ENCODE peak calls at places on chromosome 13, in seven cellular contexts. O is endothelial cell; Y is heart right ventricle; U is mesothelial cell of epicardium; N is globus pallidus; H is stimulated activated CD4-positive, alpha-beta T cell treated with anti-CD3 and anti-CD28 coated beads, Interleukin-12 subunit alpha, Interleukin-12 subunit beta, amount 100 ng/mL, for 24 hours; B is NB4. D is an unnamed sample.

GRCh38 chr13:23087884-23088283 is 92.9 kb upstream of the SGCG start:
- DNase-seq in U (no peak), Y (no peak), N (no peak), O (peak), H (no peak), B (peak), D (no peak)

GRCh38 chr13:50766043-50766442 is 77.4 kb downstream of the DLEU7 start:
- DNase-seq in B (no peak), N (peak), O (no peak), U (no peak), Y (no peak), H (no peak), D (no peak)

GRCh38 chr13:24149306-24150032 is 11.1 kb upstream of the SPATA13 start:
- DNase-seq in Y (no peak), N (no peak), H (no peak), B (no peak), O (no peak), U (no peak), D (no peak)

GRCh38 chr13:87003265-87003664 is 667.9 kb upstream of the SLITRK5 start:
- DNase-seq in H (no peak), O (no peak), N (no peak), B (no peak), Y (no peak), U (no peak), D (no peak)

GRCh38 chr13:102862624-102863210 is 16.9 kb downstream of the ERCC5 start:
- DNase-seq in H (no peak), Y (no peak), B (no peak), U (no peak), N (no peak), O (no peak), D (no peak)

GRCh38 chr13:43787998-43788397 is 1.2 kb upstream of the ENOX1 start:
- DNase-seq in O (peak), U (no peak), H (no peak), Y (no peak), B (no peak), N (no peak), D (no peak)

GRCh38 chr13:109198585-109198984 is 569.2 kb downstream of the MYO16 start:
- DNase-seq in O (no peak), U (no peak), H (no peak), Y (no peak), N (no peak), B (no peak), D (no peak)

GRCh38 chr13:33471182-33471581 is 185.6 kb upstream of the STARD13 start:
- DNase-seq in U (no peak), B (no peak), O (no peak), N (no peak), H (no peak), Y (no peak), D (no peak)

GRCh38 chr13:103351035-103351828 is 285.0 kb upstream of the SLC10A2 start:
- DNase-seq in O (no peak), N (no peak), Y (peak), B (no peak), U (no peak), H (no peak), D (no peak)

GRCh38 chr13:48567521-48568331 is 34.8 kb upstream of the RCBTB2 start:
- DNase-seq in N (peak), Y (peak), B (peak), U (no peak), O (no peak), H (no peak), D (no peak)

GRCh38 chr13:47933688-47934011 is 67.4 kb downstream of the SUCLA2 start:
- DNase-seq in Y (no peak), N (no peak), B (peak), U (no peak), H (no peak), O (no peak), D (no peak)

GRCh38 chr13:37277435-37278144 is 172.1 kb upstream of the CSNK1A1L start:
- DNase-seq in H (no peak), Y (no peak), N (no peak), O (no peak), B (no peak), U (no peak), D (no peak)

GRCh38 chr13:72400859-72401258 is 326.6 kb downstream of the MZT1 start:
- DNase-seq in Y (no peak), U (no peak), N (no peak), H (no peak), B (no peak), O (no peak), D (no peak)

GRCh38 chr13:104809483-104809882 is 1726.0 kb downstream of the EFNB2 start:
- DNase-seq in Y (no peak), B (peak), N (no peak), O (no peak), U (no peak), H (no peak), D (no peak)

GRCh38 chr13:99731747-99732146 is 230.5 kb downstream of the TM9SF2 start:
- DNase-seq in N (no peak), O (no peak), H (no peak), B (no peak), Y (no peak), U (no peak), D (no peak)

GRCh38 chr13:30486230-30487074 is 20.7 kb upstream of the HMGB1 start:
- DNase-seq in O (no peak), Y (no peak), B (no peak), N (no peak), H (no peak), U (no peak), D (no peak)

GRCh38 chr13:77362166-77362565 is 35.3 kb upstream of the MYCBP2 start:
- DNase-seq in B (no peak), H (no peak), O (no peak), U (no peak), N (no peak), Y (no peak), D (no peak)

GRCh38 chr13:43364210-43365041 is 341.0 kb downstream of the DNAJC15 start:
- DNase-seq in U (no peak), O (no peak), H (no peak), Y (peak), N (peak), B (no peak), D (no peak)

GRCh38 chr13:36275190-36276002 is 22.2 kb downstream of the CCDC169 start:
- DNase-seq in H (no peak), Y (peak), O (peak), N (peak), B (peak), U (no peak), D (no peak)

GRCh38 chr13:29846475-29847256 is 3.8 kb downstream of the UBL3 start:
- DNase-seq in N (peak), U (no peak), Y (no peak), O (no peak), H (no peak), B (no peak), D (no peak)

GRCh38 chr13:64073203-64073602 is 2657.6 kb upstream of the PCDH20 start:
- DNase-seq in H (no peak), B (no peak), Y (no peak), U (no peak), N (no peak), O (no peak), D (no peak)

GRCh38 chr13:49977992-49978391 is 18.9 kb upstream of the TRIM13 start:
- DNase-seq in O (no peak), Y (no peak), N (no peak), B (peak), H (no peak), U (no peak), D (no peak)

GRCh38 chr13:112510002-112510780 is 77.8 kb downstream of the TUBGCP3 start:
- DNase-seq in O (peak), U (no peak), B (peak), Y (peak), H (no peak), N (peak), D (no peak)

GRCh38 chr13:37148501-37148900 is 43.0 kb upstream of the CSNK1A1L start:
- DNase-seq in N (no peak), Y (no peak), U (no peak), O (no peak), H (no peak), B (no peak), D (no peak)

GRCh38 chr13:79522583-79522982 is 41.6 kb downstream of the NDFIP2 start:
- DNase-seq in N (no peak), O (no peak), B (peak), Y (no peak), U (no peak), H (no peak), D (no peak)

GRCh38 chr13:38898481-38898880 is 92.2 kb downstream of the STOML3 start:
- DNase-seq in O (no peak), Y (no peak), B (no peak), U (no peak), N (no peak), H (no peak), D (no peak)

D was measured in CD8-positive, alpha-beta T cell.